ENCODE peak calls at places on chromosomes 12 and 14, in six cellular contexts. I is suprapubic skin, G is H1, H is transverse colon, O is sigmoid colon, K is GM12878. L is an unnamed sample.

GRCh38 chr14:103329421-103330347 is 4.4 kb upstream of the EIF5 start:
- DNase-seq in G (no peak), K (no peak), O (no peak), I (no peak), H (peak; percentile 37), L (no peak)

GRCh38 chr12:90970471-90970870 is 15.5 kb upstream of the CCER1 start:
- DNase-seq in H (no peak), K (no peak), G (no peak), I (no peak), O (no peak), L (no peak)

GRCh38 chr14:71384007-71384605 is 476.8 kb downstream of the PCNX1 start:
- DNase-seq in G (no peak), H (peak; percentile 18), O (no peak), K (no peak), I (no peak), L (no peak)

GRCh38 chr14:48584031-48584430 is 908.6 kb upstream of the MDGA2 start:
- DNase-seq in O (no peak), H (no peak), I (no peak), K (no peak), G (no peak), L (no peak)

GRCh38 chr12:123253606-123254459 is 17.8 kb downstream of the CDK2AP1 start:
- DNase-seq in H (no peak), I (no peak), G (no peak), K (no peak), O (no peak), L (no peak)

GRCh38 chr12:124551268-124552144 is 15.9 kb downstream of the NCOR2 start:
- DNase-seq in K (no peak), G (no peak), I (no peak), H (peak; percentile 42), O (peak; percentile 85), L (peak; percentile 94)

GRCh38 chr12:39990122-39991101 is 115.5 kb downstream of the SLC2A13 start:
- DNase-seq in O (peak; percentile 70), H (peak; percentile 66), K (peak; percentile 9), G (peak; percentile 10), I (peak; percentile 77), L (no peak)

GRCh38 chr12:34327671-34328070 is 305.4 kb downstream of the ALG10 start:
- DNase-seq in O (no peak), G (no peak), K (no peak), I (no peak), H (no peak), L (no peak)

GRCh38 chr14:55936691-55937090 is 181.5 kb upstream of the PELI2 start:
- DNase-seq in O (no peak), G (no peak), H (no peak), K (no peak), I (no peak), L (peak; percentile 60)

GRCh38 chr14:104081951-104082464 is 3.5 kb upstream of the ASPG start:
- DNase-seq in G (no peak), O (no peak), K (no peak), H (no peak), I (no peak), L (no peak)

GRCh38 chr12:1920971-1921370 is 2.5 kb upstream of the CACNA2D4 start:
- DNase-seq in O (peak; percentile 67), I (peak; percentile 78), K (no peak), G (no peak), H (no peak), L (peak; percentile 79)

GRCh38 chr14:96903444-96904023 is 106.4 kb downstream of the VRK1 start:
- DNase-seq in H (no peak), I (no peak), K (no peak), O (no peak), G (no peak), L (no peak)

GRCh38 chr14:69045857-69046351 is 66.8 kb upstream of the ACTN1 start:
- DNase-seq in I (no peak), K (no peak), O (no peak), G (no peak), H (no peak), L (no peak)

GRCh38 chr14:68285421-68286179 is 466.0 kb downstream of the RAD51B start:
- DNase-seq in O (no peak), I (no peak), H (peak; percentile 23), G (no peak), K (peak; percentile 91), L (no peak)

GRCh38 chr14:94180655-94181271 is 6.6 kb downstream of the PPP4R4 start:
- DNase-seq in I (no peak), O (no peak), K (peak; percentile 20), H (no peak), G (no peak), L (no peak)

GRCh38 chr12:103441437-103442186 is 54.2 kb downstream of the C12orf42 start:
- DNase-seq in K (peak; percentile 97), O (no peak), G (no peak), H (peak; percentile 25), I (no peak), L (no peak)

GRCh38 chr12:6423267-6424007 is 21.3 kb upstream of the CD27 start:
- DNase-seq in K (no peak), H (peak; percentile 87), O (peak; percentile 96), G (peak; percentile 70), I (peak; percentile 92), L (no peak)

GRCh38 chr12:26721800-26722199 is 111.2 kb downstream of the ITPR2 start:
- DNase-seq in K (no peak), O (no peak), I (no peak), G (no peak), H (no peak), L (no peak)

GRCh38 chr12:89690925-89691324 is 17.7 kb downstream of the ATP2B1 start:
- DNase-seq in H (no peak), G (no peak), K (no peak), I (no peak), O (no peak), L (no peak)

GRCh38 chr14:50095895-50096294 is 20.5 kb downstream of the VCPKMT start:
- DNase-seq in O (no peak), I (no peak), K (no peak), H (no peak), G (no peak), L (no peak)

GRCh38 chr14:81523016-81523415 is 10.6 kb downstream of the SEL1L start:
- DNase-seq in K (no peak), H (no peak), G (no peak), I (no peak), O (no peak), L (no peak)

GRCh38 chr14:99517046-99517642 is 35.9 kb downstream of the CCNK start:
- DNase-seq in I (peak; percentile 72), K (no peak), G (no peak), O (no peak), H (no peak), L (no peak)

GRCh38 chr14:101830271-101830670 is 68.8 kb downstream of the PPP2R5C start:
- DNase-seq in I (no peak), H (no peak), K (no peak), O (no peak), G (no peak), L (no peak)

GRCh38 chr12:126512916-126513913 is 1448.0 kb downstream of the AACS start:
- DNase-seq in K (no peak), H (no peak), O (no peak), I (no peak), G (no peak), L (no peak)

GRCh38 chr12:126518596-126519200 is 1453.5 kb downstream of the AACS start:
- DNase-seq in H (no peak), G (no peak), O (no peak), K (no peak), I (no peak), L (no peak)
- TF ChIP-seq POLR2A in H (no peak), G (no peak), O (no peak), K (no peak), I (no peak), L (no peak)

GRCh38 chr12:54160807-54161480 is 27.8 kb downstream of the SMUG1 start:
- DNase-seq in O (no peak), K (no peak), I (no peak), G (no peak), H (no peak), L (no peak)
- TF ChIP-seq POLR2AphosphoS5 in O (no peak), K (no peak), I (no peak), G (no peak), H (no peak), L (no peak)

DNA sequence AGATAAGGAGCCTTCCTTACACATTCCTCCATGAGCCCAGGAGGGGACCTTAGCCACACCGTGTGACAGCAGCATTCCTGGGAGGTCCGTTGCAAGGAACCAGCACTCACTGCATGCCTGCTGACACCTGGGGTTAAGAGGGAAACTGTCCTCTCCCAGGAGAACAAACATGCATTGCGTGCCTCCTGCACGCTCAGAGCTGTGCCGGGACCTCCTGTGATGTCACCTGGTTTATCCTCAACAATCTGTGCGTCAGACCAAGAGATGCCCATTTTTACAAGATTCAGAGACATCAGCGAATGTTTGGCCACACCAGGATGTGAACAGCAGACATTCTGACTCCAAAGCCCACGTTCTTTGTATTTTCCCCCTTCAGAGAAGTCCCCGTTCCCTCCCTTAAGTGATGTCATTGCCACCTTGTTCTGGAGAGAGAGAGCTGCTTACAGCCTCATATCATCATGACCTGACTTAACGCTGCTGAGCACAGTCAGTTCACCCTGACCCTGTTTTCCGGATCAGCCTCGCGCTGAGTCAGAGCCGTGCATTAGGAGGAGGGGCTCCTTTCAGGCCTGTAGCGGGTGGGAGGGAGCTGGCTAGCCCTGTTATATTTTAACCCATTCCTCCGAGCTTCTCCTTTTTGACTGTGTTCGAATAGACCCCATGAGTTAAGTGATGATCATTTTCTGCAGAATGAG is 36.2 kb downstream of the TMEM120B start:
- DNase-seq in H (no peak), K (no peak), I (no peak), G (no peak), O (no peak), L (no peak)
- TF ChIP-seq EP300 in H (no peak), K (no peak), I (no peak), G (no peak), O (no peak), L (no peak)

DNA sequence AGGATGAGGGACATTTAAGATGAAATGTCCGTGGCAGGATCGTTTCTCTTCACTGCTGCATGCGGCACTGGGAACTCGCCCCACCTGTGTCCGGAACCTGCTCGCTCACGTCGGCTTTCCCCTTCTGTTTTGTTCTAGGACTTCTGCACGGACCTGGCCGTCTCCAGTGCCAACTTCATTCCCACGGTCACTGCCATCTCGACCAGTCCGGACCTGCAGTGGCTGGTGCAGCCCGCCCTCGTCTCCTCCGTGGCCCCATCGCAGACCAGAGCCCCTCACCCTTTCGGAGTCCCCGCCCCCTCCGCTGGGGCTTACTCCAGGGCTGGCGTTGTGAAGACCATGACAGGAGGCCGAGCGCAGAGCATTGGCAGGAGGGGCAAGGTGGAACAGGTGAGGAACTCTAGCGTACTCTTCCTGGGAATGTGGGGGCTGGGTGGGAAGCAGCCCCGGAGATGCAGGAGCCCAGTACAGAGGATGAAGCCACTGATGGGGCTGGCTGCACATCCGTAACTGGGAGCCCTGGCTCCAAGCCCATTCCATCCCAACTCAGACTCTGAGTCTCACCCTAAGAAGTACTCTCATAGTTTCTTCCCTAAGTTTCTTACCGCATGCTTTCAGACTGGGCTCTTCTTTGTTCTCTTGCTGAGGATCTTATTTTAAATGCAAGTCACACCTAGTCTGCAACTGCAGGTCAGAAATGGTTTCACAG is 1.3 kb downstream of the FOS start:
- DNase-seq in H (peak; percentile 64), K (no peak), O (peak; percentile 82), G (no peak), I (no peak), L (no peak)
- TF ChIP-seq POLR2A in H (no peak), K (no peak), O (no peak), G (peak; percentile 87), I (peak; percentile 44), L (no peak)